ENCODE peak calls at places on chromosomes 6 and 20, in seven cellular contexts. One of them, this sample, is unnamed.

GRCh38 chr20:3606021-3606420 is 57.2 kb downstream of the GFRA4 start:
- DNase-seq in GM20000: no peak
- DNase-seq in neuronal stem cell: no peak
- DNase-seq in NCI-H146: no peak
- DNase-seq in GM03348: peak; percentile 13
- DNase-seq in stomach: no peak
- DNase-seq in NCI-H1092 treated with DMSO at 0.1 percent for 48 hours: no peak
- DNase-seq in this sample: no peak

GRCh38 chr20:44691424-44692423 is 23.4 kb upstream of the CCN5 start:
- DNase-seq in stomach: no peak
- DNase-seq in NCI-H146: no peak
- DNase-seq in neuronal stem cell: no peak
- DNase-seq in NCI-H1092 treated with DMSO at 0.1 percent for 48 hours: no peak
- DNase-seq in GM03348: peak; percentile 82
- DNase-seq in GM20000: no peak
- DNase-seq in this sample: no peak

GRCh38 chr6:149168968-149169367 is 148.5 kb upstream of the TAB2 start:
- DNase-seq in NCI-H146: no peak
- DNase-seq in GM20000: no peak
- DNase-seq in NCI-H1092 treated with DMSO at 0.1 percent for 48 hours: no peak
- DNase-seq in GM03348: no peak
- DNase-seq in neuronal stem cell: no peak
- DNase-seq in stomach: no peak
- DNase-seq in this sample: no peak

GRCh38 chr6:38370653-38371311 is 268.9 kb downstream of the BTBD9 start:
- DNase-seq in neuronal stem cell: no peak
- DNase-seq in NCI-H146: peak; percentile 61
- DNase-seq in GM20000: no peak
- DNase-seq in GM03348: no peak
- DNase-seq in stomach: no peak
- DNase-seq in NCI-H1092 treated with DMSO at 0.1 percent for 48 hours: peak; percentile 16
- DNase-seq in this sample: no peak

GRCh38 chr20:20317195-20318113 is 50.5 kb upstream of the INSM1 start:
- DNase-seq in neuronal stem cell: no peak
- DNase-seq in NCI-H146: no peak
- DNase-seq in NCI-H1092 treated with DMSO at 0.1 percent for 48 hours: peak; percentile 67
- DNase-seq in GM20000: no peak
- DNase-seq in stomach: no peak
- DNase-seq in GM03348: no peak
- DNase-seq in this sample: peak; percentile 44

GRCh38 chr20:47607208-47607613 is 105.5 kb downstream of the NCOA3 start:
- DNase-seq in NCI-H146: no peak
- DNase-seq in stomach: no peak
- DNase-seq in GM03348: peak; percentile 47
- DNase-seq in NCI-H1092 treated with DMSO at 0.1 percent for 48 hours: no peak
- DNase-seq in neuronal stem cell: no peak
- DNase-seq in GM20000: no peak
- DNase-seq in this sample: no peak

GRCh38 chr6:126574301-126574700 is 234.4 kb downstream of the CENPW start:
- DNase-seq in GM20000: no peak
- DNase-seq in GM03348: no peak
- DNase-seq in NCI-H146: no peak
- DNase-seq in neuronal stem cell: no peak
- DNase-seq in stomach: no peak
- DNase-seq in NCI-H1092 treated with DMSO at 0.1 percent for 48 hours: no peak
- DNase-seq in this sample: no peak

GRCh38 chr6:101397199-101397598 is 3.7 kb downstream of the GRIK2 start:
- DNase-seq in stomach: no peak
- DNase-seq in GM20000: no peak
- DNase-seq in neuronal stem cell: no peak
- DNase-seq in GM03348: no peak
- DNase-seq in NCI-H146: peak; percentile 59
- DNase-seq in NCI-H1092 treated with DMSO at 0.1 percent for 48 hours: peak; percentile 49
- DNase-seq in this sample: no peak

GRCh38 chr6:127586372-127586771 is 9.4 kb downstream of the C6orf58 start:
- DNase-seq in NCI-H1092 treated with DMSO at 0.1 percent for 48 hours: no peak
- DNase-seq in GM20000: no peak
- DNase-seq in GM03348: no peak
- DNase-seq in stomach: no peak
- DNase-seq in neuronal stem cell: no peak
- DNase-seq in NCI-H146: no peak
- DNase-seq in this sample: no peak

GRCh38 chr20:7689151-7689550 is 251.1 kb downstream of the HAO1 start:
- DNase-seq in NCI-H1092 treated with DMSO at 0.1 percent for 48 hours: no peak
- DNase-seq in stomach: no peak
- DNase-seq in GM20000: no peak
- DNase-seq in NCI-H146: no peak
- DNase-seq in neuronal stem cell: no peak
- DNase-seq in GM03348: no peak
- DNase-seq in this sample: no peak

GRCh38 chr6:160789263-160790027 is 87.4 kb downstream of the PLG start:
- DNase-seq in neuronal stem cell: no peak
- DNase-seq in NCI-H1092 treated with DMSO at 0.1 percent for 48 hours: no peak
- DNase-seq in GM03348: no peak
- DNase-seq in GM20000: no peak
- DNase-seq in stomach: no peak
- DNase-seq in NCI-H146: no peak
- DNase-seq in this sample: no peak

GRCh38 chr20:42392417-42392816 is 774.2 kb upstream of the CHD6 start:
- DNase-seq in GM03348: no peak
- DNase-seq in NCI-H1092 treated with DMSO at 0.1 percent for 48 hours: no peak
- DNase-seq in GM20000: no peak
- DNase-seq in stomach: no peak
- DNase-seq in neuronal stem cell: no peak
- DNase-seq in NCI-H146: no peak
- DNase-seq in this sample: no peak

GRCh38 chr20:41169184-41169690 is 31.9 kb downstream of the PLCG1 start:
- DNase-seq in GM03348: no peak
- DNase-seq in NCI-H1092 treated with DMSO at 0.1 percent for 48 hours: no peak
- DNase-seq in neuronal stem cell: no peak
- DNase-seq in GM20000: no peak
- DNase-seq in NCI-H146: no peak
- DNase-seq in stomach: no peak
- DNase-seq in this sample: no peak

GRCh38 chr6:75863001-75863400 is 114.0 kb downstream of the MYO6 start:
- DNase-seq in NCI-H1092 treated with DMSO at 0.1 percent for 48 hours: no peak
- DNase-seq in NCI-H146: no peak
- DNase-seq in GM20000: no peak
- DNase-seq in GM03348: no peak
- DNase-seq in stomach: no peak
- DNase-seq in neuronal stem cell: no peak
- DNase-seq in this sample: no peak